ENCODE peak calls at places on chromosomes 2 and 18, in nine cellular contexts. C is non-pigmented ciliary epithelial cell, F is amniotic epithelial cell, D is RCC 7860, H is aorta, I is occipital lobe, O is HT1080, J is astrocyte, U is germinal center. R is an unnamed sample.

GRCh38 chr2:120638450-120638849 is 97.2 kb upstream of the GLI2 start:
- DNase-seq in F (no peak), U (no peak), H (no peak), D (no peak), J (no peak), I (no peak), O (no peak), C (no peak), R (no peak)

GRCh38 chr2:20661981-20662937 is 4.7 kb upstream of the GDF7 start:
- DNase-seq in C (no peak), U (no peak), H (peak; percentile 29), J (no peak), O (no peak), D (no peak), F (no peak), I (no peak), R (no peak)

GRCh38 chr2:127157651-127158460 is 50.9 kb upstream of the BIN1 start:
- DNase-seq in J (no peak), F (no peak), H (no peak), C (no peak), O (no peak), U (peak; percentile 24), I (no peak), D (no peak), R (peak; percentile 57)

GRCh38 chr2:236571161-236571560 is 1.5 kb downstream of the ACKR3 start:
- DNase-seq in H (no peak), F (no peak), D (no peak), C (no peak), O (no peak), U (no peak), I (no peak), J (no peak), R (no peak)

GRCh38 chr2:202036601-202037037 is 3.0 kb downstream of the FZD7 start:
- DNase-seq in H (no peak), C (no peak), I (no peak), U (no peak), D (no peak), O (no peak), F (peak; percentile 72), J (peak; percentile 54), R (no peak)

GRCh38 chr2:44954306-44954901 is 12.9 kb downstream of the SIX3 start:
- DNase-seq in U (no peak), J (no peak), H (no peak), I (no peak), D (no peak), C (no peak), F (no peak), O (no peak), R (no peak)

GRCh38 chr2:219769044-219770030 is 141.9 kb downstream of the SLC4A3 start:
- DNase-seq in U (no peak), F (peak; percentile 1), D (no peak), H (peak; percentile 62), I (no peak), C (no peak), J (peak; percentile 52), O (no peak), R (peak; percentile 77)

GRCh38 chr18:7084080-7084765 is 33.4 kb downstream of the LAMA1 start:
- DNase-seq in J (peak; percentile 64), F (peak; percentile 59), U (no peak), I (no peak), D (no peak), C (peak; percentile 23), O (peak; percentile 40), H (no peak), R (no peak)

GRCh38 chr2:105407946-105408743 is 9.3 kb upstream of the FHL2 start:
- DNase-seq in C (no peak), I (no peak), U (no peak), H (no peak), F (no peak), D (no peak), O (no peak), J (no peak), R (no peak)

GRCh38 chr2:145043399-145043834 is 523.5 kb upstream of the ZEB2 start:
- DNase-seq in O (peak; percentile 3), J (no peak), U (no peak), C (no peak), D (no peak), H (no peak), I (peak; percentile 25), F (no peak), R (no peak)

GRCh38 chr2:25251461-25252273 is 83.3 kb upstream of the POMC start:
- DNase-seq in C (no peak), F (no peak), U (peak; percentile 70), H (peak; percentile 77), J (peak; percentile 15), I (no peak), O (no peak), D (no peak), R (peak; percentile 43)

GRCh38 chr18:48841381-48842258 is 109.1 kb downstream of the SMAD7 start:
- DNase-seq in F (peak; percentile 92), U (no peak), D (no peak), O (no peak), H (peak; percentile 89), J (no peak), I (peak; percentile 15), C (no peak), R (peak; percentile 74)

GRCh38 chr2:239874636-239875356 is 150.3 kb downstream of the NDUFA10 start:
- DNase-seq in C (no peak), J (no peak), O (no peak), U (no peak), I (no peak), F (no peak), H (no peak), D (no peak), R (no peak)

GRCh38 chr2:62884514-62884913 is 166.1 kb upstream of the OTX1 start:
- DNase-seq in O (no peak), D (no peak), H (no peak), F (peak; percentile 61), C (peak; percentile 19), U (no peak), J (peak; percentile 67), I (no peak), R (no peak)

GRCh38 chr2:96884299-96885156 is 14.6 kb upstream of the SEMA4C start:
- DNase-seq in D (no peak), C (no peak), H (no peak), U (no peak), F (no peak), O (no peak), I (no peak), J (no peak), R (no peak)

GRCh38 chr18:5890606-5891360 is 4.5 kb downstream of the TMEM200C start:
- DNase-seq in U (peak; percentile 77), I (no peak), O (no peak), J (peak; percentile 8), D (no peak), H (peak; percentile 46), C (no peak), F (peak; percentile 1), R (peak; percentile 59)

GRCh38 chr2:72198532-72199241 is 51.0 kb upstream of the CYP26B1 start:
- DNase-seq in C (no peak), I (no peak), F (peak; percentile 75), O (peak; percentile 55), U (no peak), H (no peak), D (peak; percentile 25), J (peak; percentile 59), R (no peak)

GRCh38 chr2:219434468-219434717 is 250 bp upstream of the SPEG start:
- DNase-seq in H (no peak), F (no peak), I (no peak), O (no peak), C (no peak), U (no peak), J (no peak), D (no peak), R (no peak)

GRCh38 chr18:58859935-58860334 is 4.7 kb upstream of the ZNF532 start:
- DNase-seq in O (no peak), U (no peak), F (no peak), H (no peak), D (no peak), C (no peak), I (no peak), J (no peak), R (no peak)

GRCh38 chr2:168247341-168248305 is at the start of gene STK39:
- DNase-seq in J (peak; percentile 60), C (no peak), O (peak; percentile 69), I (peak; percentile 49), U (peak; percentile 82), H (peak; percentile 84), D (peak; percentile 50), F (peak; percentile 72), R (peak; percentile 85)

GRCh38 chr2:183126635-183127034 is 2.4 kb downstream of the NUP35 start:
- DNase-seq in H (no peak), O (no peak), F (no peak), U (no peak), D (no peak), C (no peak), I (no peak), J (no peak), R (no peak)

GRCh38 chr2:60213865-60214657 is 339.4 kb downstream of the BCL11A start:
- DNase-seq in O (no peak), C (no peak), D (no peak), I (no peak), H (no peak), U (no peak), F (no peak), J (no peak), R (no peak)

GRCh38 chr2:72148975-72149555 is 1.4 kb upstream of the CYP26B1 start:
- DNase-seq in D (no peak), I (no peak), F (peak; percentile 13), O (no peak), H (peak; percentile 49), J (no peak), C (no peak), U (no peak), R (no peak)

GRCh38 chr2:37196320-37197195 is at the start of gene CEBPZOS:
- DNase-seq in I (peak; percentile 63), J (peak; percentile 58), U (peak; percentile 93), H (peak; percentile 87), F (peak; percentile 72), C (no peak), D (peak; percentile 70), O (peak; percentile 70), R (peak; percentile 81)

GRCh38 chr2:112026509-112026908 is 28.6 kb upstream of the TMEM87B start:
- DNase-seq in I (no peak), U (no peak), D (no peak), J (no peak), F (no peak), H (no peak), C (no peak), O (no peak), R (no peak)

GRCh38 chr2:175207741-175208438 is 26.4 kb upstream of the ATP5MC3 start:
- DNase-seq in J (peak; percentile 3), I (peak; percentile 29), H (no peak), F (no peak), D (no peak), O (no peak), C (no peak), U (no peak), R (peak; percentile 67)

GRCh38 chr18:61443311-61443710 is 110.1 kb downstream of the CDH20 start:
- DNase-seq in F (no peak), O (no peak), C (no peak), I (no peak), H (no peak), D (no peak), J (peak; percentile 1), U (no peak), R (no peak)

GRCh38 chr2:160294339-160294803 is 94.3 kb upstream of the ITGB6 start:
- DNase-seq in C (no peak), O (peak; percentile 79), F (peak; percentile 93), D (peak; percentile 81), I (no peak), H (peak; percentile 75), U (no peak), J (peak; percentile 90), R (peak; percentile 65)

GRCh38 chr2:189799531-189799930 is 15.3 kb downstream of the PMS1 start:
- DNase-seq in C (no peak), U (no peak), J (peak; percentile 75), D (no peak), I (no peak), H (no peak), F (peak; percentile 67), O (peak; percentile 78), R (peak; percentile 17)

GRCh38 chr18:56083889-56084288 is 495.9 kb upstream of the TCF4 start:
- DNase-seq in U (no peak), H (no peak), F (no peak), J (no peak), I (no peak), D (no peak), O (no peak), C (no peak), R (no peak)

GRCh38 chr2:240013343-240013742 is 11.8 kb downstream of the NDUFA10 start:
- DNase-seq in J (peak; percentile 10), F (peak; percentile 32), O (peak; percentile 8), C (no peak), H (no peak), I (no peak), D (no peak), U (no peak), R (no peak)